ENCODE peak calls at places on chromosomes 11 and 22, in five cellular contexts. One of them, this sample, is unnamed.

GRCh38 chr11:114811971-114812370 is 133.6 kb downstream of the NXPE2 start:
- DNase-seq in GM03348: no peak
- DNase-seq in fibroblast of the conjunctiva: no peak
- DNase-seq in right cardiac atrium: no peak
- DNase-seq in stimulated activated CD8-positive, alpha-beta memory T cell treated with anti-CD3 and anti-CD28 coated beads, Interleukin-2, amount 100 ng/mL, for 48 hours: no peak
- DNase-seq in this sample: no peak

GRCh38 chr11:124874571-124875255 is 9.5 kb downstream of the ROBO3 start:
- DNase-seq in GM03348: no peak
- DNase-seq in fibroblast of the conjunctiva: no peak
- DNase-seq in right cardiac atrium: no peak
- DNase-seq in stimulated activated CD8-positive, alpha-beta memory T cell treated with anti-CD3 and anti-CD28 coated beads, Interleukin-2, amount 100 ng/mL, for 48 hours: no peak
- DNase-seq in this sample: no peak

GRCh38 chr11:76788661-76789442 is 5.7 kb downstream of the TSKU start:
- DNase-seq in GM03348: no peak
- DNase-seq in fibroblast of the conjunctiva: no peak
- DNase-seq in right cardiac atrium: peak; percentile 72
- DNase-seq in stimulated activated CD8-positive, alpha-beta memory T cell treated with anti-CD3 and anti-CD28 coated beads, Interleukin-2, amount 100 ng/mL, for 48 hours: no peak
- DNase-seq in this sample: no peak

GRCh38 chr22:17795661-17796548 is 21.6 kb upstream of the BID start:
- DNase-seq in GM03348: no peak
- DNase-seq in fibroblast of the conjunctiva: no peak
- DNase-seq in right cardiac atrium: peak; percentile 26
- DNase-seq in stimulated activated CD8-positive, alpha-beta memory T cell treated with anti-CD3 and anti-CD28 coated beads, Interleukin-2, amount 100 ng/mL, for 48 hours: no peak
- DNase-seq in this sample: no peak

GRCh38 chr11:45145421-45146071 is 893 bp upstream of the PRDM11 start:
- DNase-seq in GM03348: peak; percentile 76
- DNase-seq in fibroblast of the conjunctiva: no peak
- DNase-seq in right cardiac atrium: peak; percentile 71
- DNase-seq in stimulated activated CD8-positive, alpha-beta memory T cell treated with anti-CD3 and anti-CD28 coated beads, Interleukin-2, amount 100 ng/mL, for 48 hours: no peak
- DNase-seq in this sample: peak; percentile 37

GRCh38 chr11:3224730-3225098 is 6.1 kb upstream of the MRGPRG start:
- DNase-seq in GM03348: no peak
- DNase-seq in fibroblast of the conjunctiva: no peak
- DNase-seq in right cardiac atrium: no peak
- DNase-seq in stimulated activated CD8-positive, alpha-beta memory T cell treated with anti-CD3 and anti-CD28 coated beads, Interleukin-2, amount 100 ng/mL, for 48 hours: no peak
- DNase-seq in this sample: no peak

GRCh38 chr11:133966924-133967598 is 10.3 kb upstream of the IGSF9B start:
- DNase-seq in GM03348: peak; percentile 49
- DNase-seq in fibroblast of the conjunctiva: no peak
- DNase-seq in right cardiac atrium: peak; percentile 87
- DNase-seq in stimulated activated CD8-positive, alpha-beta memory T cell treated with anti-CD3 and anti-CD28 coated beads, Interleukin-2, amount 100 ng/mL, for 48 hours: peak; percentile 72
- DNase-seq in this sample: no peak

GRCh38 chr11:2459016-2459725 is 14.4 kb downstream of the KCNQ1 start:
- DNase-seq in GM03348: no peak
- DNase-seq in fibroblast of the conjunctiva: no peak
- DNase-seq in right cardiac atrium: no peak
- DNase-seq in stimulated activated CD8-positive, alpha-beta memory T cell treated with anti-CD3 and anti-CD28 coated beads, Interleukin-2, amount 100 ng/mL, for 48 hours: no peak
- DNase-seq in this sample: no peak

GRCh38 chr11:10396771-10397170 is 58.3 kb upstream of the AMPD3 start:
- DNase-seq in GM03348: no peak
- DNase-seq in fibroblast of the conjunctiva: no peak
- DNase-seq in right cardiac atrium: no peak
- DNase-seq in stimulated activated CD8-positive, alpha-beta memory T cell treated with anti-CD3 and anti-CD28 coated beads, Interleukin-2, amount 100 ng/mL, for 48 hours: no peak
- DNase-seq in this sample: no peak

GRCh38 chr11:95516786-95517185 is 272.8 kb downstream of the FAM76B start:
- DNase-seq in GM03348: peak; percentile 42
- DNase-seq in fibroblast of the conjunctiva: peak; percentile 86
- DNase-seq in right cardiac atrium: no peak
- DNase-seq in stimulated activated CD8-positive, alpha-beta memory T cell treated with anti-CD3 and anti-CD28 coated beads, Interleukin-2, amount 100 ng/mL, for 48 hours: no peak
- DNase-seq in this sample: peak; percentile 90

GRCh38 chr11:66478823-66479740 is 1.2 kb upstream of the DPP3 start:
- DNase-seq in GM03348: peak; percentile 66
- DNase-seq in fibroblast of the conjunctiva: peak; percentile 22
- DNase-seq in right cardiac atrium: peak; percentile 82
- DNase-seq in stimulated activated CD8-positive, alpha-beta memory T cell treated with anti-CD3 and anti-CD28 coated beads, Interleukin-2, amount 100 ng/mL, for 48 hours: no peak
- DNase-seq in this sample: peak; percentile 42

GRCh38 chr11:67345247-67345948 is 7.9 kb downstream of the POLD4 start:
- DNase-seq in GM03348: no peak
- DNase-seq in fibroblast of the conjunctiva: no peak
- DNase-seq in right cardiac atrium: no peak
- DNase-seq in stimulated activated CD8-positive, alpha-beta memory T cell treated with anti-CD3 and anti-CD28 coated beads, Interleukin-2, amount 100 ng/mL, for 48 hours: no peak
- DNase-seq in this sample: no peak

GRCh38 chr11:108654994-108655631 is 9.8 kb upstream of the DDX10 start:
- DNase-seq in GM03348: peak; percentile 64
- DNase-seq in fibroblast of the conjunctiva: peak; percentile 18
- DNase-seq in right cardiac atrium: no peak
- DNase-seq in stimulated activated CD8-positive, alpha-beta memory T cell treated with anti-CD3 and anti-CD28 coated beads, Interleukin-2, amount 100 ng/mL, for 48 hours: no peak
- DNase-seq in this sample: peak; percentile 53

GRCh38 chr11:19680824-19681368 is 31.7 kb upstream of the NAV2 start:
- DNase-seq in GM03348: no peak
- DNase-seq in fibroblast of the conjunctiva: no peak
- DNase-seq in right cardiac atrium: no peak
- DNase-seq in stimulated activated CD8-positive, alpha-beta memory T cell treated with anti-CD3 and anti-CD28 coated beads, Interleukin-2, amount 100 ng/mL, for 48 hours: no peak
- DNase-seq in this sample: no peak

GRCh38 chr11:12602421-12602820 is 71.8 kb upstream of the TEAD1 start:
- DNase-seq in GM03348: peak; percentile 52
- DNase-seq in fibroblast of the conjunctiva: no peak
- DNase-seq in right cardiac atrium: no peak
- DNase-seq in stimulated activated CD8-positive, alpha-beta memory T cell treated with anti-CD3 and anti-CD28 coated beads, Interleukin-2, amount 100 ng/mL, for 48 hours: no peak
- DNase-seq in this sample: no peak

GRCh38 chr11:61413496-61413895 is 16.3 kb downstream of the CPSF7 start:
- DNase-seq in GM03348: peak; percentile 70
- DNase-seq in fibroblast of the conjunctiva: no peak
- DNase-seq in right cardiac atrium: no peak
- DNase-seq in stimulated activated CD8-positive, alpha-beta memory T cell treated with anti-CD3 and anti-CD28 coated beads, Interleukin-2, amount 100 ng/mL, for 48 hours: no peak
- DNase-seq in this sample: peak; percentile 52

GRCh38 chr22:23075525-23076216 is 5.4 kb downstream of the GNAZ start:
- DNase-seq in GM03348: no peak
- DNase-seq in fibroblast of the conjunctiva: no peak
- DNase-seq in right cardiac atrium: peak; percentile 23
- DNase-seq in stimulated activated CD8-positive, alpha-beta memory T cell treated with anti-CD3 and anti-CD28 coated beads, Interleukin-2, amount 100 ng/mL, for 48 hours: no peak
- DNase-seq in this sample: no peak

GRCh38 chr22:30460147-30460546 is 11.7 kb downstream of the SEC14L3 start:
- DNase-seq in GM03348: no peak
- DNase-seq in fibroblast of the conjunctiva: no peak
- DNase-seq in right cardiac atrium: no peak
- DNase-seq in stimulated activated CD8-positive, alpha-beta memory T cell treated with anti-CD3 and anti-CD28 coated beads, Interleukin-2, amount 100 ng/mL, for 48 hours: no peak
- DNase-seq in this sample: no peak

GRCh38 chr11:75667268-75667830 is 1.5 kb downstream of the MAP6 start:
- DNase-seq in GM03348: peak; percentile 63
- DNase-seq in fibroblast of the conjunctiva: no peak
- DNase-seq in right cardiac atrium: peak; percentile 68
- DNase-seq in stimulated activated CD8-positive, alpha-beta memory T cell treated with anti-CD3 and anti-CD28 coated beads, Interleukin-2, amount 100 ng/mL, for 48 hours: no peak
- DNase-seq in this sample: peak; percentile 5

GRCh38 chr22:42939941-42940653 is 74.9 kb downstream of the PACSIN2 start:
- DNase-seq in GM03348: peak; percentile 67
- DNase-seq in fibroblast of the conjunctiva: no peak
- DNase-seq in right cardiac atrium: peak; percentile 63
- DNase-seq in stimulated activated CD8-positive, alpha-beta memory T cell treated with anti-CD3 and anti-CD28 coated beads, Interleukin-2, amount 100 ng/mL, for 48 hours: no peak
- DNase-seq in this sample: peak; percentile 69

GRCh38 chr11:10592331-10592730 is 23.9 kb upstream of the LYVE1 start:
- DNase-seq in GM03348: peak; percentile 89
- DNase-seq in fibroblast of the conjunctiva: peak; percentile 83
- DNase-seq in right cardiac atrium: no peak
- DNase-seq in stimulated activated CD8-positive, alpha-beta memory T cell treated with anti-CD3 and anti-CD28 coated beads, Interleukin-2, amount 100 ng/mL, for 48 hours: no peak
- DNase-seq in this sample: peak; percentile 86

This sample was measured in fibroblast of gingiva.